ENCODE peak calls at places on chromosomes 2 and 18, in seven cellular contexts. N is BE2C; T is RWPE1; L is kidney epithelial cell; X is NCI-H2081; I is DMS153; E is stimulated activated CD4-positive, alpha-beta T cell treated with anti-CD3 and anti-CD28 coated beads, Interleukin-4, amount 100 ng/mL, for 1 hour. Y is an unnamed sample.

GRCh38 chr18:48918156-48918555 is 32.6 kb downstream of the SMAD7 start:
- DNase-seq in E (no peak), L (no peak), T (no peak), I (no peak), N (no peak), X (no peak), Y (no peak)

GRCh38 chr2:46722142-46722541 is 193.5 kb downstream of the MCFD2 start:
- DNase-seq in I (no peak), T (no peak), X (no peak), L (no peak), E (no peak), N (no peak), Y (no peak)

GRCh38 chr2:170165129-170165528 is 12.8 kb upstream of the MYO3B start:
- DNase-seq in I (no peak), N (no peak), T (no peak), E (no peak), X (no peak), L (no peak), Y (no peak)

GRCh38 chr2:202400937-202401336 is 24.8 kb downstream of the BMPR2 start:
- DNase-seq in L (no peak), I (no peak), N (no peak), X (no peak), T (no peak), E (no peak), Y (no peak)

GRCh38 chr18:35267809-35268208 is 22.2 kb downstream of the ZSCAN30 start:
- DNase-seq in E (peak), N (peak), T (no peak), I (peak), L (no peak), X (no peak), Y (no peak)

GRCh38 chr18:45753251-45753650 is 29.3 kb downstream of the SLC14A1 start:
- DNase-seq in L (no peak), I (no peak), T (no peak), X (no peak), N (no peak), E (no peak), Y (no peak)

GRCh38 chr2:7203056-7203467 is 285.9 kb downstream of the RNF144A start:
- DNase-seq in X (peak), I (peak), E (peak), L (peak), N (peak), T (peak), Y (peak)

GRCh38 chr2:216142540-216142939 is 33.4 kb downstream of the XRCC5 start:
- DNase-seq in E (no peak), L (no peak), T (no peak), I (no peak), N (no peak), X (no peak), Y (no peak)

GRCh38 chr2:65050931-65051330 is 5.3 kb upstream of the CEP68 start:
- DNase-seq in L (no peak), N (no peak), T (no peak), I (no peak), X (no peak), E (no peak), Y (no peak)

GRCh38 chr18:8507361-8507760 is 101.9 kb upstream of the RAB12 start:
- DNase-seq in E (no peak), I (no peak), X (no peak), N (no peak), T (no peak), L (no peak), Y (no peak)

GRCh38 chr2:148362144-148362796 is 282.3 kb upstream of the EPC2 start:
- DNase-seq in N (no peak), X (no peak), T (no peak), I (no peak), L (no peak), E (no peak), Y (no peak)

GRCh38 chr2:67923696-67924095 is 139.1 kb downstream of the C1D start:
- DNase-seq in X (no peak), N (no peak), L (no peak), T (no peak), E (no peak), I (no peak), Y (no peak)

GRCh38 chr18:73153271-73153670 is 285.5 kb upstream of the NETO1 start:
- DNase-seq in L (no peak), I (no peak), N (no peak), X (no peak), T (peak), E (no peak), Y (no peak)

GRCh38 chr2:16226942-16227664 is 286.8 kb downstream of the MYCN start:
- DNase-seq in X (peak), I (no peak), N (peak), E (no peak), L (no peak), T (no peak), Y (no peak)

Y was measured in epithelial cell of proximal tubule.